ENCODE peak calls at places on chromosome 15, in four cellular contexts. R, U, C and E are unnamed samples.

GRCh38 chr15:70023064-70023768 is 74.5 kb downstream of the TLE3 start:
- DNase-seq in U (peak), C (peak), R (peak), E (peak)

GRCh38 chr15:74732846-74733245 is 7.5 kb upstream of the CYP1A1 start:
- DNase-seq in U (no peak), C (no peak), R (no peak), E (no peak)

GRCh38 chr15:101652783-101653430 is 726 bp upstream of the TM2D3 start:
- DNase-seq in R (no peak), U (no peak), C (no peak), E (peak)

GRCh38 chr15:75043509-75044257 is 20.3 kb downstream of the PPCDC start:
- DNase-seq in U (no peak), R (peak), C (peak), E (peak)

GRCh38 chr15:87099916-87100315 is 1020.2 kb downstream of the AGBL1 start:
- DNase-seq in U (no peak), C (no peak), R (no peak), E (no peak)

GRCh38 chr15:64348455-64348854 is 7.5 kb downstream of the CSNK1G1 start:
- DNase-seq in C (no peak), U (no peak), R (no peak), E (peak)

GRCh38 chr15:56366211-56366610 is 985 bp downstream of the TEX9 start:
- DNase-seq in U (no peak), R (no peak), C (no peak), E (no peak)

GRCh38 chr15:53611145-53611920 is 148.1 kb downstream of the WDR72 start:
- DNase-seq in R (no peak), C (no peak), U (no peak), E (peak)

GRCh38 chr15:84684092-84684491 is 26.1 kb upstream of the NMB start:
- DNase-seq in U (no peak), R (no peak), C (no peak), E (peak)

GRCh38 chr15:52162260-52162659 is 28.9 kb downstream of the GNB5 start:
- DNase-seq in U (no peak), R (no peak), C (no peak), E (no peak)

GRCh38 chr15:38603271-38603670 is 38.7 kb upstream of the RASGRP1 start:
- DNase-seq in C (no peak), R (no peak), U (no peak), E (no peak)

GRCh38 chr15:58771621-58772235 is 626 bp downstream of the MINDY2 start:
- DNase-seq in U (no peak), C (peak), R (no peak), E (no peak)

GRCh38 chr15:48559270-48559669 is 86.2 kb downstream of the FBN1 start:
- DNase-seq in R (no peak), C (no peak), U (no peak), E (peak)

GRCh38 chr15:85582076-85582718 is 201.8 kb downstream of the AKAP13 start:
- DNase-seq in C (peak), R (no peak), U (no peak), E (peak)

GRCh38 chr15:101038327-101039003 is 119.3 kb downstream of the LRRK1 start:
- DNase-seq in U (no peak), R (no peak), C (no peak), E (no peak)